ENCODE peak calls at places on chromosomes 12 and 14, in seven cellular contexts. One of them, this sample, is unnamed.
A peak's percentile ranks its signal among the peaks of the same experiment; 100 is the strongest.

GRCh38 chr12:44317651-44318126 is 481.8 kb downstream of the TMEM117 start:
- DNase-seq in activated CD8-positive, alpha-beta memory T cell treated with anti-CD3 and anti-CD28 coated beads, Interleukin-2, amount 50 U/mL, for 48 hours: no peak
- DNase-seq in fibroblast of pulmonary artery: peak; percentile 30
- DNase-seq in hepatic stellate cell: peak; percentile 4
- DNase-seq in ACHN: peak; percentile 57
- DNase-seq in NCI-H1092: peak; percentile 77
- DNase-seq in hepatocyte: peak; percentile 43
- DNase-seq in this sample: peak; percentile 4

GRCh38 chr14:50228313-50228712 is 3.1 kb downstream of the SOS2 start:
- DNase-seq in hepatocyte: no peak
- DNase-seq in NCI-H1092: no peak
- DNase-seq in activated CD8-positive, alpha-beta memory T cell treated with anti-CD3 and anti-CD28 coated beads, Interleukin-2, amount 50 U/mL, for 48 hours: no peak
- DNase-seq in fibroblast of pulmonary artery: no peak
- DNase-seq in hepatic stellate cell: no peak
- DNase-seq in ACHN: no peak
- DNase-seq in this sample: no peak

GRCh38 chr12:131618303-131618658 is 92.6 kb upstream of the SFSWAP start:
- DNase-seq in activated CD8-positive, alpha-beta memory T cell treated with anti-CD3 and anti-CD28 coated beads, Interleukin-2, amount 50 U/mL, for 48 hours: no peak
- DNase-seq in hepatocyte: peak; percentile 31
- DNase-seq in NCI-H1092: no peak
- DNase-seq in fibroblast of pulmonary artery: peak; percentile 8
- DNase-seq in ACHN: peak; percentile 29
- DNase-seq in hepatic stellate cell: no peak
- DNase-seq in this sample: peak; percentile 32

GRCh38 chr12:69544087-69544486 is 41.2 kb upstream of the CCT2 start:
- DNase-seq in hepatic stellate cell: no peak
- DNase-seq in hepatocyte: no peak
- DNase-seq in activated CD8-positive, alpha-beta memory T cell treated with anti-CD3 and anti-CD28 coated beads, Interleukin-2, amount 50 U/mL, for 48 hours: no peak
- DNase-seq in ACHN: no peak
- DNase-seq in NCI-H1092: no peak
- DNase-seq in fibroblast of pulmonary artery: no peak
- DNase-seq in this sample: no peak

GRCh38 chr12:123971770-123972447 is 722 bp downstream of the CCDC92 start:
- DNase-seq in NCI-H1092: peak; percentile 3
- DNase-seq in hepatic stellate cell: no peak
- DNase-seq in ACHN: peak; percentile 73
- DNase-seq in activated CD8-positive, alpha-beta memory T cell treated with anti-CD3 and anti-CD28 coated beads, Interleukin-2, amount 50 U/mL, for 48 hours: peak; percentile 68
- DNase-seq in fibroblast of pulmonary artery: peak; percentile 47
- DNase-seq in hepatocyte: peak; percentile 64
- DNase-seq in this sample: peak; percentile 57

GRCh38 chr12:104671407-104672095 is 214.8 kb downstream of the CHST11 start:
- DNase-seq in activated CD8-positive, alpha-beta memory T cell treated with anti-CD3 and anti-CD28 coated beads, Interleukin-2, amount 50 U/mL, for 48 hours: peak; percentile 83
- DNase-seq in hepatocyte: peak; percentile 73
- DNase-seq in fibroblast of pulmonary artery: peak; percentile 95
- DNase-seq in hepatic stellate cell: peak; percentile 70
- DNase-seq in ACHN: peak; percentile 100
- DNase-seq in NCI-H1092: no peak
- DNase-seq in this sample: peak; percentile 82

GRCh38 chr14:53354331-53354730 is 201.2 kb upstream of the DDHD1 start:
- DNase-seq in NCI-H1092: no peak
- DNase-seq in fibroblast of pulmonary artery: no peak
- DNase-seq in activated CD8-positive, alpha-beta memory T cell treated with anti-CD3 and anti-CD28 coated beads, Interleukin-2, amount 50 U/mL, for 48 hours: no peak
- DNase-seq in hepatocyte: no peak
- DNase-seq in ACHN: no peak
- DNase-seq in hepatic stellate cell: no peak
- DNase-seq in this sample: no peak

GRCh38 chr12:26122681-26123481 is 2.0 kb downstream of the BHLHE41 start:
- DNase-seq in hepatic stellate cell: peak; percentile 67
- DNase-seq in activated CD8-positive, alpha-beta memory T cell treated with anti-CD3 and anti-CD28 coated beads, Interleukin-2, amount 50 U/mL, for 48 hours: peak; percentile 65
- DNase-seq in hepatocyte: peak; percentile 62
- DNase-seq in NCI-H1092: no peak
- DNase-seq in fibroblast of pulmonary artery: peak; percentile 82
- DNase-seq in ACHN: peak; percentile 84
- DNase-seq in this sample: peak; percentile 86

This sample was measured in lung microvascular endothelial cell.